ENCODE peak calls at places on chromosomes 2 and 18, in five cellular contexts. One of them, this sample, is unnamed.

GRCh38 chr2:182077023-182077422 is 91.4 kb downstream of the PPP1R1C start:
- DNase-seq in adipocyte: peak
- DNase-seq in right lobe of liver: no peak
- DNase-seq in C1 segment of cervical spinal cord: no peak
- DNase-seq in GM13977: no peak
- DNase-seq in this sample: no peak

GRCh38 chr2:180472133-180472532 is 465.0 kb upstream of the CWC22 start:
- DNase-seq in GM13977: no peak
- DNase-seq in adipocyte: peak
- DNase-seq in right lobe of liver: no peak
- DNase-seq in C1 segment of cervical spinal cord: no peak
- DNase-seq in this sample: no peak

GRCh38 chr2:203631068-203631757 is 75.2 kb upstream of the CD28 start:
- DNase-seq in adipocyte: peak
- DNase-seq in GM13977: no peak
- DNase-seq in right lobe of liver: no peak
- DNase-seq in C1 segment of cervical spinal cord: no peak
- DNase-seq in this sample: no peak

GRCh38 chr18:34729264-34729663 is 19.2 kb downstream of the DTNA start:
- DNase-seq in right lobe of liver: no peak
- DNase-seq in GM13977: peak
- DNase-seq in adipocyte: peak
- DNase-seq in C1 segment of cervical spinal cord: no peak
- DNase-seq in this sample: no peak

GRCh38 chr2:150581717-150582472 is 94.4 kb upstream of the RND3 start:
- DNase-seq in GM13977: no peak
- DNase-seq in adipocyte: peak
- DNase-seq in right lobe of liver: no peak
- DNase-seq in C1 segment of cervical spinal cord: no peak
- DNase-seq in this sample: no peak

GRCh38 chr2:97738236-97739019 is 25.1 kb downstream of the ZAP70 start:
- DNase-seq in adipocyte: no peak
- DNase-seq in GM13977: no peak
- DNase-seq in C1 segment of cervical spinal cord: no peak
- DNase-seq in right lobe of liver: no peak
- DNase-seq in this sample: no peak

GRCh38 chr2:56195563-56195962 is 11.8 kb downstream of the CCDC85A start:
- DNase-seq in adipocyte: peak
- DNase-seq in right lobe of liver: no peak
- DNase-seq in GM13977: no peak
- DNase-seq in C1 segment of cervical spinal cord: no peak
- DNase-seq in this sample: no peak

GRCh38 chr2:110713508-110714362 is 18.6 kb upstream of the ACOXL start:
- DNase-seq in GM13977: no peak
- DNase-seq in adipocyte: no peak
- DNase-seq in right lobe of liver: no peak
- DNase-seq in C1 segment of cervical spinal cord: no peak
- DNase-seq in this sample: no peak

GRCh38 chr2:9946818-9947217 is 4.7 kb upstream of the GRHL1 start:
- DNase-seq in C1 segment of cervical spinal cord: no peak
- DNase-seq in GM13977: no peak
- DNase-seq in adipocyte: peak
- DNase-seq in right lobe of liver: no peak
- DNase-seq in this sample: no peak

GRCh38 chr18:48455555-48456478 is 46.6 kb upstream of the ZBTB7C start:
- DNase-seq in adipocyte: peak
- DNase-seq in C1 segment of cervical spinal cord: no peak
- DNase-seq in GM13977: no peak
- DNase-seq in right lobe of liver: no peak
- DNase-seq in this sample: no peak

GRCh38 chr2:147623328-147623727 is 221.5 kb upstream of the ACVR2A start:
- DNase-seq in adipocyte: no peak
- DNase-seq in GM13977: peak
- DNase-seq in C1 segment of cervical spinal cord: no peak
- DNase-seq in right lobe of liver: no peak
- DNase-seq in this sample: no peak

GRCh38 chr2:226114436-226114835 is 685.2 kb downstream of the IRS1 start:
- DNase-seq in right lobe of liver: peak
- DNase-seq in C1 segment of cervical spinal cord: no peak
- DNase-seq in GM13977: no peak
- DNase-seq in adipocyte: no peak
- DNase-seq in this sample: no peak

GRCh38 chr2:152542995-152543481 is 174.2 kb downstream of the PRPF40A start:
- DNase-seq in GM13977: no peak
- DNase-seq in right lobe of liver: no peak
- DNase-seq in C1 segment of cervical spinal cord: peak
- DNase-seq in adipocyte: peak
- DNase-seq in this sample: peak

GRCh38 chr18:34880882-34881852 is 160.0 kb upstream of the MAPRE2 start:
- DNase-seq in right lobe of liver: no peak
- DNase-seq in C1 segment of cervical spinal cord: no peak
- DNase-seq in GM13977: no peak
- DNase-seq in adipocyte: peak
- DNase-seq in this sample: no peak

GRCh38 chr2:197705912-197706838 is 1.0 kb downstream of the MARS2 start:
- DNase-seq in adipocyte: peak
- DNase-seq in GM13977: no peak
- DNase-seq in C1 segment of cervical spinal cord: no peak
- DNase-seq in right lobe of liver: no peak
- DNase-seq in this sample: no peak

GRCh38 chr18:74353169-74353775 is 37.6 kb downstream of the C18orf63 start:
- DNase-seq in C1 segment of cervical spinal cord: peak
- DNase-seq in right lobe of liver: no peak
- DNase-seq in adipocyte: peak
- DNase-seq in GM13977: peak
- DNase-seq in this sample: peak

GRCh38 chr2:58900664-58901063 is 659.5 kb upstream of the FANCL start:
- DNase-seq in GM13977: no peak
- DNase-seq in C1 segment of cervical spinal cord: no peak
- DNase-seq in adipocyte: no peak
- DNase-seq in right lobe of liver: no peak
- DNase-seq in this sample: no peak

GRCh38 chr18:8758466-8758865 is 53.1 kb downstream of the MTCL1 start:
- DNase-seq in GM13977: no peak
- DNase-seq in C1 segment of cervical spinal cord: no peak
- DNase-seq in right lobe of liver: no peak
- DNase-seq in adipocyte: no peak
- DNase-seq in this sample: no peak

GRCh38 chr2:130807659-130808385 is 28.9 kb upstream of the ARHGEF4 start:
- DNase-seq in C1 segment of cervical spinal cord: no peak
- DNase-seq in right lobe of liver: no peak
- DNase-seq in adipocyte: peak
- DNase-seq in GM13977: no peak
- DNase-seq in this sample: no peak

GRCh38 chr2:142875642-142876041 is 1.8 kb upstream of the KYNU start:
- DNase-seq in adipocyte: no peak
- DNase-seq in GM13977: no peak
- DNase-seq in right lobe of liver: no peak
- DNase-seq in C1 segment of cervical spinal cord: no peak
- DNase-seq in this sample: no peak